ENCODE peak calls at places on chromosome 22, in six cellular contexts. L is NCI-H69; D is right lobe of liver; N is ELR; F is activated CD4-positive, alpha-beta T cell treated with anti-CD3 and anti-CD28 coated beads, Interleukin-2, amount 50 U/mL, for 1 hour; R is natural killer cell. V is an unnamed sample.

GRCh38 chr22:48554893-48555552 is 1272.7 kb downstream of the BRD1 start:
- DNase-seq in L (peak; percentile 68), D (no peak), N (no peak), F (no peak), R (no peak), V (no peak)

GRCh38 chr22:19687561-19688300 is 26.6 kb upstream of the SEPTIN5 start:
- DNase-seq in L (peak; percentile 89), D (no peak), N (no peak), F (no peak), R (no peak), V (no peak)

GRCh38 chr22:27754247-27754887 is 47.2 kb downstream of the MN1 start:
- DNase-seq in L (peak; percentile 77), D (no peak), N (no peak), F (no peak), R (no peak), V (no peak)

GRCh38 chr22:45552580-45553332 is 50.1 kb downstream of the FBLN1 start:
- DNase-seq in L (peak; percentile 14), D (peak; percentile 36), N (peak; percentile 89), F (no peak), R (no peak), V (peak; percentile 56)

GRCh38 chr22:19086944-19087343 is 35.3 kb downstream of the DGCR2 start:
- DNase-seq in L (no peak), D (no peak), N (peak; percentile 65), F (no peak), R (no peak), V (no peak)

GRCh38 chr22:22787805-22788459 is 99.7 kb upstream of the IGLL5 start:
- DNase-seq in L (peak; percentile 61), D (peak; percentile 68), N (peak; percentile 58), F (peak; percentile 70), R (peak; percentile 59), V (peak; percentile 51)

GRCh38 chr22:24512043-24512442 is 16.9 kb downstream of the UPB1 start:
- DNase-seq in L (peak; percentile 30), D (no peak), N (no peak), F (no peak), R (no peak), V (no peak)

GRCh38 chr22:22721681-22722309 is 77.4 kb downstream of the GGTLC2 start:
- DNase-seq in L (no peak), D (no peak), N (no peak), F (no peak), R (peak; percentile 44), V (no peak)

GRCh38 chr22:42324566-42324965 is 54.1 kb upstream of the TCF20 start:
- DNase-seq in L (no peak), D (no peak), N (no peak), F (no peak), R (no peak), V (no peak)

GRCh38 chr22:30773919-30774318 is 79.2 kb downstream of the OSBP2 start:
- DNase-seq in L (no peak), D (no peak), N (no peak), F (no peak), R (no peak), V (no peak)

GRCh38 chr22:24928322-24928721 is 18.2 kb downstream of the LHFPL7 start:
- DNase-seq in L (no peak), D (no peak), N (no peak), F (no peak), R (no peak), V (no peak)

GRCh38 chr22:33271390-33272161 is 213.4 kb upstream of the SYN3 start:
- DNase-seq in L (no peak), D (peak; percentile 81), N (no peak), F (no peak), R (no peak), V (peak; percentile 31)

GRCh38 chr22:36541831-36542391 is 12.9 kb upstream of the EIF3D start:
- DNase-seq in L (no peak), D (peak; percentile 35), N (peak; percentile 99), F (no peak), R (no peak), V (no peak)

GRCh38 chr22:49532831-49533802 is 294.6 kb downstream of the BRD1 start:
- DNase-seq in L (peak; percentile 80), D (no peak), N (no peak), F (no peak), R (no peak), V (no peak)

GRCh38 chr22:43811777-43812148 is 342 bp downstream of the EFCAB6 start:
- DNase-seq in L (peak; percentile 78), D (no peak), N (peak; percentile 35), F (peak; percentile 5), R (no peak), V (no peak)

GRCh38 chr22:49657275-49657973 is 170.2 kb downstream of the BRD1 start:
- DNase-seq in L (no peak), D (peak; percentile 74), N (no peak), F (peak; percentile 58), R (peak; percentile 67), V (no peak)

GRCh38 chr22:45225732-45226560 is 14.7 kb downstream of the KIAA0930 start:
- DNase-seq in L (no peak), D (peak; percentile 57), N (no peak), F (no peak), R (no peak), V (no peak)

GRCh38 chr22:24553597-24554315 is 1.2 kb downstream of the GUCD1 start:
- DNase-seq in L (peak; percentile 56), D (peak; percentile 43), N (peak; percentile 33), F (no peak), R (no peak), V (no peak)

GRCh38 chr22:44919691-44920090 is 90.1 kb downstream of the PHF21B start:
- DNase-seq in L (no peak), D (no peak), N (no peak), F (no peak), R (no peak), V (no peak)